ENCODE peak calls at places on chromosomes 12 and 14, in seven cellular contexts. One of them, this sample, is unnamed.

GRCh38 chr14:20546877-20547276 is 14.0 kb downstream of the RNASE9 start:
- DNase-seq in sigmoid colon: no peak
- DNase-seq in transverse colon: no peak
- DNase-seq in tibial nerve: no peak
- DNase-seq in ovary: no peak
- DNase-seq in K562: no peak
- DNase-seq in A549: no peak
- DNase-seq in this sample: no peak

GRCh38 chr12:96487214-96487613 is 2.2 kb upstream of the CFAP54 start:
- DNase-seq in K562: no peak
- DNase-seq in A549: peak
- DNase-seq in sigmoid colon: no peak
- DNase-seq in ovary: no peak
- DNase-seq in transverse colon: no peak
- DNase-seq in tibial nerve: no peak
- DNase-seq in this sample: no peak

GRCh38 chr14:56482306-56482705 is 97.3 kb upstream of the TMEM260 start:
- DNase-seq in ovary: no peak
- DNase-seq in sigmoid colon: no peak
- DNase-seq in tibial nerve: no peak
- DNase-seq in transverse colon: no peak
- DNase-seq in K562: peak
- DNase-seq in A549: peak
- DNase-seq in this sample: no peak

GRCh38 chr12:3200032-3200617 is 122.9 kb downstream of the TSPAN9 start:
- DNase-seq in ovary: peak
- DNase-seq in A549: peak
- DNase-seq in K562: no peak
- DNase-seq in sigmoid colon: no peak
- DNase-seq in tibial nerve: no peak
- DNase-seq in transverse colon: peak
- DNase-seq in this sample: peak

GRCh38 chr12:22268973-22269372 is 65.5 kb downstream of the ST8SIA1 start:
- DNase-seq in ovary: no peak
- DNase-seq in transverse colon: no peak
- DNase-seq in sigmoid colon: no peak
- DNase-seq in K562: no peak
- DNase-seq in A549: no peak
- DNase-seq in tibial nerve: no peak
- DNase-seq in this sample: no peak

GRCh38 chr12:88946377-88946997 is 366.2 kb upstream of the KITLG start:
- DNase-seq in K562: no peak
- DNase-seq in transverse colon: no peak
- DNase-seq in tibial nerve: no peak
- DNase-seq in A549: no peak
- DNase-seq in ovary: no peak
- DNase-seq in sigmoid colon: no peak
- DNase-seq in this sample: no peak

GRCh38 chr12:133081408-133081806 is 684 bp downstream of the ZNF140 start:
- DNase-seq in tibial nerve: no peak
- DNase-seq in transverse colon: peak
- DNase-seq in K562: no peak
- DNase-seq in sigmoid colon: no peak
- DNase-seq in ovary: peak
- DNase-seq in A549: no peak
- DNase-seq in this sample: no peak

GRCh38 chr14:50064993-50065392 is 51.4 kb downstream of the VCPKMT start:
- DNase-seq in K562: no peak
- DNase-seq in transverse colon: peak
- DNase-seq in sigmoid colon: no peak
- DNase-seq in A549: no peak
- DNase-seq in ovary: no peak
- DNase-seq in tibial nerve: no peak
- DNase-seq in this sample: peak

GRCh38 chr12:26939192-26939832 is 1.0 kb downstream of the FGFR1OP2 start:
- DNase-seq in ovary: no peak
- DNase-seq in tibial nerve: no peak
- DNase-seq in sigmoid colon: no peak
- DNase-seq in K562: no peak
- DNase-seq in transverse colon: no peak
- DNase-seq in A549: no peak
- DNase-seq in this sample: no peak

GRCh38 chr14:99578541-99579044 is 25.4 kb downstream of the CCDC85C start:
- DNase-seq in tibial nerve: no peak
- DNase-seq in A549: peak
- DNase-seq in ovary: peak
- DNase-seq in K562: no peak
- DNase-seq in sigmoid colon: peak
- DNase-seq in transverse colon: peak
- DNase-seq in this sample: no peak

GRCh38 chr14:99576761-99577705 is 27.0 kb downstream of the CCDC85C start:
- DNase-seq in transverse colon: no peak
- DNase-seq in K562: no peak
- DNase-seq in tibial nerve: no peak
- DNase-seq in A549: no peak
- DNase-seq in sigmoid colon: no peak
- DNase-seq in ovary: peak
- DNase-seq in this sample: no peak

GRCh38 chr14:99579903-99580570 is 24.0 kb downstream of the CCDC85C start:
- DNase-seq in tibial nerve: no peak
- DNase-seq in A549: peak
- DNase-seq in K562: peak
- DNase-seq in ovary: no peak
- DNase-seq in sigmoid colon: no peak
- DNase-seq in transverse colon: peak
- DNase-seq in this sample: peak

GRCh38 chr14:99581371-99581770 is 22.6 kb downstream of the CCDC85C start:
- DNase-seq in K562: no peak
- DNase-seq in tibial nerve: no peak
- DNase-seq in transverse colon: no peak
- DNase-seq in ovary: no peak
- DNase-seq in A549: no peak
- DNase-seq in sigmoid colon: no peak
- DNase-seq in this sample: no peak

DNA sequence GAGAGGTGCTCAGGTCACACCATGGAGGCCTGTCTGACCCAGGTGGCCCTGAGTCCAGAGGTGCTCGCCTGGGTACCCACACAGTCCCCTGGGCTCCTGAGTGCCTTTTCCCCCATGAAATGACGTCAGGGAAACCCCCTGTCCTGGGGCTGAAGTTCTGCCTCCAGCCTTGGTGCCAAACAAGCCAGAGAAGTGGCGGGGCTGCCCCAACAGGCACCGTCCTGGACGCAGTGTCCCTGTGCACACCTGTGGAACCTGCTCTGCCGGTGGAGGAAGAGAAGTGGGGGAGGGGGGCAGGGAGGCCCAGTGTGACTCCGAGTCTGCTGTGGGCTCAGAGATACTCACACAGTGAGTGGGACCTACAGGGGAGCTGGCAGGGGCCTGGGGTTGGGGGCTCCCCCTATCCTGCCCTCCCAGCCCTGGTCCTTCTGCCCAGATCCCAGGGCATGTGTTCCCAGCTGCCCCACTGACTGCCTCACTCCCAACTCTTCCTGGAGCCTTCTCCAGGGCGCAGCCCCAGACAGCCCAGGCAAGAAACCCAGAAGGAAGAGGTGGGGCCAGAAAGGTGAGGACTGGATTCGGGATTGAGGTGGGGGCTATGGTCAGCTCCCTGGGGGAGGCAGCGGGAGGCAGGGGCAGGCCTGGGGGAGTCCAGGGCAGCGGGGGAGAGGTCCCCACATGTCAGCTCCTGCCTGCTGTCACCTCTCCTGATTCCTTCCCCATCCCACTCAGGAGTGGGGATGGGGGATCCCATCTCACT is 24.8 kb downstream of the CCDC85C start:
- DNase-seq in transverse colon: peak
- DNase-seq in K562: no peak
- DNase-seq in sigmoid colon: no peak
- DNase-seq in A549: peak
- DNase-seq in ovary: no peak
- DNase-seq in tibial nerve: no peak
- DNase-seq in this sample: peak
- TF ChIP-seq EP300 in transverse colon: no peak
- TF ChIP-seq EP300 in K562: no peak
- TF ChIP-seq EP300 in sigmoid colon: no peak
- TF ChIP-seq EP300 in A549: no peak
- TF ChIP-seq EP300 in ovary: no peak
- TF ChIP-seq EP300 in tibial nerve: no peak
- TF ChIP-seq EP300 in this sample: no peak

GRCh38 chr14:62146014-62146413 is 383.8 kb downstream of the SNAPC1 start:
- DNase-seq in tibial nerve: no peak
- DNase-seq in sigmoid colon: no peak
- DNase-seq in A549: no peak
- DNase-seq in K562: no peak
- DNase-seq in ovary: no peak
- DNase-seq in transverse colon: no peak
- DNase-seq in this sample: no peak
- TF ChIP-seq EP300 in tibial nerve: no peak
- TF ChIP-seq EP300 in sigmoid colon: no peak
- TF ChIP-seq EP300 in A549: no peak
- TF ChIP-seq EP300 in K562: no peak
- TF ChIP-seq EP300 in ovary: no peak
- TF ChIP-seq EP300 in transverse colon: no peak
- TF ChIP-seq EP300 in this sample: no peak

DNA sequence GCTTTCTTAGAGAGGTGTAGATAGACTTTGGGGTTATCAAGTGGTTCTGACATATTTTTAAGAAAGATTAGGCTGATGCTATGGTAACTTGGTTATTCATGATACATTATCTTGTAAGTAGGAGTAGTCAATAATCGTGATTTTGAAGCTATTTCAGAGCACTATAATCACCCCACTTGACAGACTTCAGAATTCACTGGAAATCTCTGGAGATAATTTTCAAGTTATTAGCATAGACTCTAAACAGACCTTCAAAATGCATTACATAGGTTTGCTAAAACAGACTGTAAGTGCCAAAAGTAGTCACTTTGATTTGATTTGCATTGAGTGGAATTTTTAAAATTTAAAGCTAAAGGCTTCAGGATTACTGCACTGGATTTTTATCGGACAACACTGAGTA is 74.3 kb downstream of the ERGIC2 start:
- DNase-seq in transverse colon: no peak
- DNase-seq in ovary: no peak
- DNase-seq in tibial nerve: no peak
- DNase-seq in sigmoid colon: no peak
- DNase-seq in K562: no peak
- DNase-seq in A549: no peak
- DNase-seq in this sample: no peak
- TF ChIP-seq EP300 in transverse colon: no peak
- TF ChIP-seq EP300 in ovary: no peak
- TF ChIP-seq EP300 in tibial nerve: no peak
- TF ChIP-seq EP300 in sigmoid colon: no peak
- TF ChIP-seq EP300 in K562: no peak
- TF ChIP-seq EP300 in A549: no peak
- TF ChIP-seq EP300 in this sample: no peak

GRCh38 chr12:114684098-114684869 is at the start of gene TBX3:
- DNase-seq in A549: peak
- DNase-seq in K562: peak
- DNase-seq in sigmoid colon: peak
- DNase-seq in tibial nerve: peak
- DNase-seq in ovary: peak
- DNase-seq in transverse colon: peak
- DNase-seq in this sample: peak
- TF ChIP-seq EP300 in A549: no peak
- TF ChIP-seq EP300 in K562: no peak
- TF ChIP-seq EP300 in sigmoid colon: no peak
- TF ChIP-seq EP300 in tibial nerve: peak
- TF ChIP-seq EP300 in ovary: no peak
- TF ChIP-seq EP300 in transverse colon: no peak
- TF ChIP-seq EP300 in this sample: no peak

DNA sequence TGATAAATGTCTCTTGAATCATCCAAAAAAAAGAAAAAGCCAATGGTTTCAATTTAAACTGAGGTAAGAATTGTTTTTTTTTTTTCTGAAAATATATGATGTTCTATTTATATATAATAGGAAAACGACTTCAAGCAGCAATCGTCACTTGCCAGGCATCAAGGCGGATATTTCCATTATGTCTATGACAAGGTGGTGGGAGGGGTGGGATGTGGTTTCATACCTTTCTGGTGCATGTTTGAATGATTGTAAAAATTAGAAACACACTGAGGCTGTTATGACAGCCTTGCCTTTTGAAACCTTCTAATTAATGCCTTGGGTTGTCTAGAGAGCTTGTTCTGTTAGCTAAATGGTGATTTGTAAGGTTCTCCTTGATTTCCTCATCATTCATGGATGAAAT is 502.9 kb downstream of the DIO2 start:
- DNase-seq in tibial nerve: no peak
- DNase-seq in A549: no peak
- DNase-seq in ovary: no peak
- DNase-seq in K562: no peak
- DNase-seq in transverse colon: no peak
- DNase-seq in sigmoid colon: no peak
- DNase-seq in this sample: no peak
- TF ChIP-seq EP300 in tibial nerve: no peak
- TF ChIP-seq EP300 in A549: no peak
- TF ChIP-seq EP300 in ovary: no peak
- TF ChIP-seq EP300 in K562: no peak
- TF ChIP-seq EP300 in transverse colon: no peak
- TF ChIP-seq EP300 in sigmoid colon: no peak
- TF ChIP-seq EP300 in this sample: no peak

GRCh38 chr14:83520837-83521236 is 1987.2 kb upstream of the SEL1L start:
- DNase-seq in sigmoid colon: no peak
- DNase-seq in tibial nerve: no peak
- DNase-seq in K562: no peak
- DNase-seq in transverse colon: no peak
- DNase-seq in A549: no peak
- DNase-seq in ovary: no peak
- DNase-seq in this sample: no peak
- TF ChIP-seq EP300 in sigmoid colon: no peak
- TF ChIP-seq EP300 in tibial nerve: no peak
- TF ChIP-seq EP300 in K562: no peak
- TF ChIP-seq EP300 in transverse colon: no peak
- TF ChIP-seq EP300 in A549: no peak
- TF ChIP-seq EP300 in ovary: no peak
- TF ChIP-seq EP300 in this sample: no peak

DNA sequence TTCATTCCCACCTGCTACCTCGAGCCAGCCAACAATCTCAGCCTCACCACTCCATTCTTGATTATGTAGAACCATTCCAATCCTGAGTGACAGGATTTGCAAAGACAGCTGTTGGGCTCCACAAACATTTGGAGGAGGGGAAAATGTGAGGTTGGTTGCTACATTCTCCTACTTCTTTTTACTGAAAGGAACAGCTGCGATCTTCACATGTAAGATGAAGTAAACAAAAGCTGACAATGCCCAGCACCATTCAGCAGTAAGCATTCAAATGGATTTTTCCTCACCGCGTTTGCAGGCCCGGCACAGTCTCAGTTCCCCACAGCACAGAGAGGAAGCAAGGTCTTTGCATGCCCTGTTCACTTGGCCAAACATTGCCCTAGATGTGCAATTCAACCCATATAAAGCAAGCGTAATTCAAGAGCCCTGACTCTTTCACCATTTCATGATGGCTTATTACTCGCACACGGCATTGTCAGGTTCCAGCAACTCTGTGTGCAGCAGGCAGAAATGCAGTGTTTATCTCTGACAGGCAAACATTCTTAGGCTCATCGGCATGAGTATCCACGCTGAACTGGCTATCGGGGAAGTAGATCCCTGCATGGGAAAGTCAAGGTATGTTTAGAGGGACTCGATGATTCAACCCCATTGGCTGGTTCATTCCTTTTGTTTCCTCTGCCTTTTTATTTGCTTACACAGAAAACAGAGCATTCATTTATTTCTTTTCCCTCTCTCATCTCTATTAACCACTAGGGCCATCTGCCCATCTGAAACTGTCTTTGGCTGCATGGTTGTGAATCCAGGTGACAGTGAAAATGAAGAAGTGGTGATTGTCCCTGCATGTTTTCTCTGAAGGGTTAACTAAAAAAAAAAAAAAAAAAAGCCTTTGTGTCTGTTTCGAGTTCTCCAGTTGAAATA is 236.1 kb upstream of the PLEKHG7 start:
- DNase-seq in sigmoid colon: no peak
- DNase-seq in ovary: no peak
- DNase-seq in A549: no peak
- DNase-seq in tibial nerve: no peak
- DNase-seq in K562: no peak
- DNase-seq in transverse colon: peak
- DNase-seq in this sample: no peak
- TF ChIP-seq EP300 in sigmoid colon: no peak
- TF ChIP-seq EP300 in ovary: no peak
- TF ChIP-seq EP300 in A549: no peak
- TF ChIP-seq EP300 in tibial nerve: no peak
- TF ChIP-seq EP300 in K562: no peak
- TF ChIP-seq EP300 in transverse colon: no peak
- TF ChIP-seq EP300 in this sample: no peak